ENCODE peak calls at places on chromosomes 7 and 10, in eight cellular contexts. J is NT2/D1; D is activated CD4-positive, CD25-positive, alpha-beta regulatory T cell; I is EL; B is activated naive CD8-positive, alpha-beta T cell treated with anti-CD3 and anti-CD28 coated beads, Interleukin-2, amount 50 U/mL, for 16 hours; E is fibroblast of lung; P is effector CD4-positive, alpha-beta T cell; Z is NCI-H2107. K is an unnamed sample.

GRCh38 chr7:44290250-44290616 is 35.2 kb downstream of the CAMK2B start:
- DNase-seq in J (no peak), D (no peak), I (no peak), B (no peak), E (no peak), P (no peak), Z (no peak), K (no peak)

GRCh38 chr7:46725838-46726237 is 804.8 kb upstream of the IGFBP3 start:
- DNase-seq in J (no peak), D (no peak), I (peak; percentile 47), B (no peak), E (peak; percentile 38), P (no peak), Z (no peak), K (no peak)

GRCh38 chr10:124149681-124150080 is 56.3 kb upstream of the CHST15 start:
- DNase-seq in J (no peak), D (no peak), I (no peak), B (no peak), E (no peak), P (no peak), Z (peak; percentile 43), K (no peak)

GRCh38 chr7:158443688-158444483 is 143.7 kb downstream of the PTPRN2 start:
- DNase-seq in J (no peak), D (no peak), I (no peak), B (no peak), E (no peak), P (no peak), Z (no peak), K (no peak)

GRCh38 chr10:16417341-16417740 is 19.5 kb upstream of the PTER start:
- DNase-seq in J (no peak), D (no peak), I (no peak), B (no peak), E (no peak), P (no peak), Z (no peak), K (no peak)

GRCh38 chr7:112290065-112290464 is 83.6 kb downstream of the ZNF277 start:
- DNase-seq in J (no peak), D (no peak), I (peak; percentile 59), B (no peak), E (peak; percentile 77), P (no peak), Z (no peak), K (no peak)

GRCh38 chr7:93279541-93279940 is 47.4 kb downstream of the VPS50 start:
- DNase-seq in J (no peak), D (no peak), I (no peak), B (no peak), E (peak; percentile 3), P (no peak), Z (no peak), K (no peak)

GRCh38 chr7:130444230-130444629 is 3.4 kb upstream of the CEP41 start:
- DNase-seq in J (no peak), D (no peak), I (no peak), B (no peak), E (peak; percentile 82), P (no peak), Z (no peak), K (no peak)

GRCh38 chr10:104076743-104077160 is 8.9 kb downstream of the COL17A1 start:
- DNase-seq in J (peak; percentile 80), D (no peak), I (peak; percentile 8), B (no peak), E (no peak), P (no peak), Z (peak; percentile 55), K (no peak)

K was measured in naive thymus-derived CD8-positive, alpha-beta T cell.